ENCODE peak calls at places on chromosome 1, in seven cellular contexts. M, Y, R, O, A, T and N are unnamed samples.

GRCh38 chr1:151993084-151993733 is 450 bp downstream of the S100A10 start:
- DNase-seq in M (no peak), T (no peak), Y (peak), R (no peak), O (no peak), A (peak), N (peak)

GRCh38 chr1:52602328-52603300 is at the start of gene GPX7:
- DNase-seq in T (no peak), R (peak), O (no peak), A (peak), Y (peak), M (no peak), N (peak)

GRCh38 chr1:100750002-100750885 is 30.7 kb downstream of the VCAM1 start:
- DNase-seq in O (no peak), M (no peak), R (no peak), T (peak), A (no peak), Y (no peak), N (no peak)

GRCh38 chr1:230270185-230270939 is 155.8 kb downstream of the PGBD5 start:
- DNase-seq in M (no peak), T (no peak), Y (no peak), O (peak), A (no peak), R (peak), N (no peak)

GRCh38 chr1:47767741-47768100 is 229.5 kb downstream of the TRABD2B start:
- DNase-seq in M (no peak), O (no peak), T (no peak), Y (no peak), R (no peak), A (no peak), N (no peak)

GRCh38 chr1:19918057-19918456 is 5.4 kb downstream of the PLA2G2E start:
- DNase-seq in T (peak), O (peak), Y (peak), A (peak), R (peak), M (peak), N (peak)

GRCh38 chr1:53061859-53062714 is at the start of gene PODN:
- DNase-seq in Y (no peak), A (peak), O (no peak), T (no peak), M (no peak), R (peak), N (no peak)

GRCh38 chr1:234638832-234639799 is 29.1 kb upstream of the IRF2BP2 start:
- DNase-seq in R (no peak), Y (no peak), A (no peak), T (no peak), M (peak), O (no peak), N (no peak)

GRCh38 chr1:62834400-62834987 is 50.6 kb downstream of the ATG4C start:
- DNase-seq in M (no peak), O (no peak), Y (no peak), T (no peak), R (no peak), A (no peak), N (no peak)

GRCh38 chr1:151213560-151213959 is 15.2 kb downstream of the PIP5K1A start:
- DNase-seq in T (no peak), O (no peak), A (no peak), R (no peak), Y (no peak), M (no peak), N (no peak)

GRCh38 chr1:224880593-224881307 is 48.7 kb upstream of the DNAH14 start:
- DNase-seq in T (no peak), R (no peak), O (no peak), A (peak), M (peak), Y (no peak), N (no peak)

GRCh38 chr1:116743535-116743934 is 10.7 kb upstream of the CD2 start:
- DNase-seq in Y (no peak), T (no peak), M (no peak), A (no peak), O (no peak), R (no peak), N (no peak)

GRCh38 chr1:50873458-50874187 is 86.4 kb downstream of the FAF1 start:
- DNase-seq in O (peak), R (peak), T (peak), Y (peak), A (peak), M (peak), N (peak)

GRCh38 chr1:205977348-205978014 is 25.7 kb downstream of the RAB7B start:
- DNase-seq in R (peak), Y (peak), M (peak), O (peak), A (peak), T (peak), N (peak)

GRCh38 chr1:39642796-39643195 is 3.4 kb upstream of the HEYL start:
- DNase-seq in Y (no peak), A (no peak), R (no peak), O (no peak), M (no peak), T (no peak), N (no peak)

DNA sequence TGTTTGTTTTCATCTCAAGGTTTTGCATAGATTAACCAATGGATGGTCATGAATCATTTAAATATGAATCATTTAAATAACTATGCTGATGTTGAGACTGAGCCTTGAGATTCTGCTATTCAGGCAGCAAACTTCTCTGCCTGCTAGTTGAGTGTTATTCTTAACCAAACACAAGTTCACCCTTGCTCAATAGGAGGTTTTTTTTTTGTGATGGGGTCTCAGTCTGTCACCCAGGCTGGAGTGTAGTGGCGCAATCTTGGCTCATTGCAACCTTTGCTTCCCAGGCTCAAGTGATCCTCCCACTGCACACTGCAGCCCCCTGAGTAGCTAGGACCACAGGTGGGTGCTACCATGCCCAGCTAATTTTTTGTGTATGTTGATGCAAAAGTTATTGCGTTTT is 103.2 kb downstream of the NOS1AP start:
- DNase-seq in Y (no peak), T (no peak), M (peak), R (no peak), A (no peak), O (no peak), N (no peak)
- TF ChIP-seq TAF1 in Y (no peak), T (no peak), M (no peak), R (no peak), A (no peak), O (no peak), N (no peak)

DNA sequence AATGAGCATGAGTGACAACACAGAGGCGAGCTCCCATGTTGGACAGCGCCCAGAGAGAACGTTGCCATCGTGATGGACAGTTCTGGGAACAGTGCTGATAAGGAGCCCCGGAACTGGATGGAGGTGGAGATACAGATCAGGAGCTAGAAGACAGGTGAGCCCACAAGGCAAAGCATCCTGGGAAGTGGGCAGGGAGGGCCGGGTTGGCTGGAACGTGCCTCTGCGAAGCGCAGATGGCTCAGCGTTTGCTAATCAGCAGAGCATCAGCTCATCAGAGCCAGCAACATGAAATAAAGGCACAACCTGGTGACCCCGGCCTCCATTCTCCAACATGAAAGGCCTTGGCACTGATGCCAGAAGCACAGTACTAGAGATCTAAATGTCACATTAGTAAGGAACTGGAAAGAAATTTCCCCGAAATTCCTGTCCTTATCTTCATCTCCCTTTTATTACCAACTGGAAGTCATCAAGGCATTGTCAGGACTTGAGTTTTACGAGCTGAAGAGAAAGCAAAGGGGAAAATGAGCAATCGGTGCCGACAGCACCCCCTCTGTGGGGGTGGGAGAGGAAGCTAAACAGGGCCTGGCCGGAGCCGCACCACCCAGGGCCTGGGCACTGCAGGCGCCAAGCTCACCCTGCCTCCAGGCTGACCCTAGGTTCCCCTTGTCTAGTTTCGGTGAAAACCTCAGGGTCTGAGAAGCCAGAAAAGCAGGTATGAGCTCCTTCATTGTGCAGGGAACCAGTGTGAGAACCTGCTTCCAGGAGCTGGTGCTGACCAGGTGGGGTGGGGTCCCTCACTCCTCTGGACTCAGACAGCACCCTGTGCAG is 19.9 kb downstream of the ABCA4 start:
- DNase-seq in M (no peak), R (peak), T (no peak), A (no peak), Y (no peak), O (no peak), N (no peak)
- TF ChIP-seq TAF1 in M (no peak), R (no peak), T (no peak), A (no peak), Y (no peak), O (no peak), N (no peak)

GRCh38 chr1:167064622-167065021 is 25.6 kb downstream of the GPA33 start:
- DNase-seq in A (no peak), R (no peak), Y (no peak), M (no peak), T (peak), O (no peak), N (no peak)

GRCh38 chr1:167067904-167068303 is 22.3 kb downstream of the GPA33 start:
- DNase-seq in Y (no peak), A (no peak), M (no peak), O (no peak), R (no peak), T (no peak), N (no peak)

GRCh38 chr1:167065481-167065880 is 24.7 kb downstream of the GPA33 start:
- DNase-seq in Y (no peak), O (no peak), T (no peak), A (no peak), R (no peak), M (no peak), N (no peak)

GRCh38 chr1:167068761-167069160 is 21.4 kb downstream of the GPA33 start:
- DNase-seq in R (no peak), M (no peak), A (no peak), Y (no peak), T (no peak), O (no peak), N (no peak)

GRCh38 chr1:167066333-167067122 is 23.6 kb downstream of the GPA33 start:
- DNase-seq in T (peak), R (peak), O (no peak), A (peak), Y (peak), M (peak), N (peak)
- TF ChIP-seq TAF1 in T (no peak), R (no peak), O (no peak), A (no peak), Y (no peak), M (no peak), N (no peak)

GRCh38 chr1:194658090-194658439 is 1471.7 kb upstream of the B3GALT2 start:
- DNase-seq in O (no peak), A (no peak), Y (no peak), T (peak), M (peak), R (no peak), N (no peak)
- TF ChIP-seq TAF1 in O (no peak), A (no peak), Y (no peak), T (no peak), M (no peak), R (no peak), N (no peak)

DNA sequence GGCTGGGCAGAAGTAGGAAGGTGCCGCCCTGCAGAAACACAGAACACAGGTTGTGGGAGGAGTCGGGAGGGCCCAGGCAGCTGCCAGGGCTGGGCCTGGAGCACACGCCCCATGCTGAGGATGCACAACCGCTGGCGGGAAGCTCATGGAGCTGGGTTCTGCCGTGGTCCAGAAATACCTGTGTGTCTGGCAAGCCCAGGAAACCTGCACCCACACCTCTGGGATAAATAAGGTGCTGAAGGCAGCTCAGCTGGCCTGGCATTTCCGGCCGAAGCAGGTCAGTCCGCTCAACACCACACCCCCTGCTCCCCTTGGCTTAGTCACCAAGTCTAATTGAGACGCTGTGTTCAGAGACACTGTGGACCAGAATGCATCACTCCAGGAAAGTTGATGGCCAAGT is 32.1 kb downstream of the CTNNBIP1 start:
- DNase-seq in A (no peak), Y (no peak), O (no peak), T (no peak), M (no peak), R (no peak), N (no peak)
- TF ChIP-seq TAF1 in A (no peak), Y (no peak), O (no peak), T (no peak), M (no peak), R (no peak), N (no peak)

GRCh38 chr1:25718738-25719137 is 81.3 kb upstream of the SELENON start:
- DNase-seq in Y (no peak), R (no peak), T (no peak), A (no peak), M (no peak), O (no peak), N (no peak)

GRCh38 chr1:25714532-25714931 is 85.5 kb upstream of the SELENON start:
- DNase-seq in A (no peak), M (no peak), O (no peak), Y (no peak), T (no peak), R (no peak), N (no peak)

GRCh38 chr1:25712299-25712970 is 87.6 kb upstream of the SELENON start:
- DNase-seq in T (no peak), Y (no peak), M (no peak), R (no peak), A (no peak), O (no peak), N (no peak)

GRCh38 chr1:25716320-25716719 is 83.7 kb upstream of the SELENON start:
- DNase-seq in R (no peak), T (no peak), Y (no peak), M (no peak), O (no peak), A (no peak), N (no peak)

DNA sequence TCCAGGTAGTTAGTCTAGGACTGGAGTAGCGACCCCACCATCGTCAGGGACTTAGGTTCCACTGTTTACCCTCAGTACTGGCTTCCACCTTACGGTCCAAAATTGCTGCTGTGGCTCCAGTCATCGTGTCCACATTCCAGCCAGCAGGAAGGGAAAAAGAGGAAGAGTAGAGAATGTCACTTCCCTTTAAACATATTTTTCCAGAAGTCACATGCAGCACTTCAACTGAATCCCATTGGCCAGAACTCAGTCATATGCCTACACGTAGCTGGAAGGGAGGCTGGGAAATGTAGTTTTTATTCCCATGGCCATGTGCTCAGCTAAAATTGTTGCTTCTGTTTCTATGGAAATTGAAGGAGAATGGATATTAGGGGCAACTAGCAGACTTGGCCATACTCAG is 84.1 kb upstream of the SELENON start:
- DNase-seq in M (no peak), R (no peak), A (no peak), Y (no peak), T (peak), O (no peak), N (no peak)
- TF ChIP-seq TAF1 in M (no peak), R (no peak), A (no peak), Y (no peak), T (no peak), O (no peak), N (no peak)

GRCh38 chr1:87024936-87025537 is 110.6 kb downstream of the HS2ST1 start:
- DNase-seq in M (peak), O (no peak), R (peak), Y (no peak), A (no peak), T (peak), N (no peak)

GRCh38 chr1:87034351-87034750 is 119.9 kb downstream of the HS2ST1 start:
- DNase-seq in T (no peak), M (no peak), R (no peak), Y (no peak), O (no peak), A (no peak), N (no peak)

GRCh38 chr1:87028576-87028975 is 114.1 kb downstream of the HS2ST1 start:
- DNase-seq in M (no peak), T (no peak), A (no peak), R (no peak), O (no peak), Y (no peak), N (no peak)

DNA sequence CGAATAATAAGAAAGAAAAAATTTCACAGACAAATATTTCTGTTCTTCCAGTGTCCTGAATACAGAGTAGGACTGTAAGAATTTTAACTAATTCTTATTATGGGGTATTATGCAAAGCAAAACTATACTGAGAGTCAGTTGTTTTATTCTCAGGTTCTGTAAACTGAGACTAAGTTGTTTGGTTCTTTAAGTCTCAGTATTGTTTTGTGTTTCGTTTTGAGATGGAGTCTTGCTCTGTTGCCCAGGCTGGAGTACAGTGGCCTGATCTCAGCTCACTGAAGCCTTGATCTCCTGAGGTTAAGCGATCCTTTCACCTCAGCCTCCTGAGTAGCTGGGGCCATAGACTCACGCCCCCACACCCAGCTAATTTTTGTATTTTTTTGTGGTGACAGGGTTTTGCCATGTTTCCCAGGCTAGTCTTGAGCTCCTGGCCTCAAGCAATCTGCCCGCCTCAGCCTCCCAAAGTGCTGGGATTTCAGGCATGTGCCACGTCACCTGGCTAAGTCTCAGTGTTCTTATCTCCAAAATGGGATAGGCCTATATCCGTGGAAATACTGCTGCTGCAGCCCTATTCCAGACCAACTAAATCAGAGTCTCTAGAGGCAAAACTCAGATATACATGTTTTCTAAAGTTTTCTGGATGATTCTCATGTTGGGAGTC is 116.4 kb downstream of the HS2ST1 start:
- DNase-seq in R (no peak), Y (no peak), M (no peak), O (no peak), T (no peak), A (no peak), N (no peak)
- TF ChIP-seq TAF1 in R (no peak), Y (no peak), M (no peak), O (no peak), T (no peak), A (no peak), N (no peak)